ENCODE peak calls at places on chromosomes 5 and 9, in four cellular contexts. V, J, O and Q are unnamed samples.

GRCh38 chr5:115842089-115842881 is 550 bp downstream of the AP3S1 start:
- DNase-seq in O (no peak), J (no peak), V (peak), Q (peak)

GRCh38 chr5:176413709-176414191 is 2.6 kb downstream of the CLTB start:
- DNase-seq in J (peak), O (no peak), V (no peak), Q (peak)

GRCh38 chr9:33403941-33404781 is 1.8 kb upstream of the AQP7 start:
- DNase-seq in J (no peak), O (no peak), V (no peak), Q (no peak)

GRCh38 chr9:92659601-92660000 is 10.3 kb downstream of the IPPK start:
- DNase-seq in J (no peak), O (no peak), V (no peak), Q (no peak)

GRCh38 chr5:96790851-96791513 is 16.8 kb downstream of the ERAP1 start:
- DNase-seq in V (no peak), J (no peak), O (no peak), Q (no peak)

GRCh38 chr5:147956842-147957223 is 50.5 kb upstream of the C5orf46 start:
- DNase-seq in J (no peak), V (no peak), O (no peak), Q (no peak)

GRCh38 chr9:93865245-93865644 is 89.9 kb downstream of the BARX1 start:
- DNase-seq in O (no peak), J (no peak), V (no peak), Q (no peak)

GRCh38 chr9:80881946-80882345 is 807.4 kb downstream of the TLE1 start:
- DNase-seq in J (no peak), O (no peak), V (no peak), Q (no peak)

GRCh38 chr5:35092703-35093102 is 45.0 kb upstream of the AGXT2 start:
- DNase-seq in J (no peak), V (no peak), O (no peak), Q (no peak)

GRCh38 chr9:8613346-8613825 is 813.8 kb upstream of the DMAC1 start:
- DNase-seq in J (no peak), O (no peak), V (no peak), Q (no peak)

GRCh38 chr9:101026824-101027223 is 1.7 kb upstream of the PLPPR1 start:
- DNase-seq in V (peak), O (no peak), J (no peak), Q (no peak)

GRCh38 chr9:130701059-130702022 is 7.8 kb downstream of the EXOSC2 start:
- DNase-seq in O (no peak), V (peak), J (peak), Q (peak)

GRCh38 chr5:169581580-169582227 is 1.9 kb upstream of the SPDL1 start:
- DNase-seq in J (peak), O (no peak), V (peak), Q (peak)

GRCh38 chr5:2710910-2711309 is 40.6 kb downstream of the IRX2 start:
- DNase-seq in V (no peak), O (no peak), J (peak), Q (no peak)

GRCh38 chr9:92612292-92612691 is 57.6 kb downstream of the IPPK start:
- DNase-seq in V (no peak), J (no peak), O (no peak), Q (no peak)

GRCh38 chr9:84271887-84272556 is 68.5 kb downstream of the SLC28A3 start:
- DNase-seq in J (no peak), V (no peak), O (no peak), Q (no peak)

GRCh38 chr5:1174122-1174936 is 27.1 kb upstream of the SLC6A19 start:
- DNase-seq in O (no peak), J (peak), V (peak), Q (peak)

GRCh38 chr5:144697847-144698262 is 527.2 kb downstream of the KCTD16 start:
- DNase-seq in J (no peak), O (no peak), V (no peak), Q (no peak)

GRCh38 chr9:94794768-94795167 is 68.3 kb downstream of the AOPEP start:
- DNase-seq in V (no peak), J (no peak), O (no peak), Q (no peak)

GRCh38 chr9:83596899-83597504 is 25.9 kb upstream of the IDNK start:
- DNase-seq in V (no peak), O (no peak), J (peak), Q (peak)

GRCh38 chr9:97480749-97481148 is 20.7 kb upstream of the TMOD1 start:
- DNase-seq in J (no peak), O (no peak), V (no peak), Q (no peak)

GRCh38 chr9:31776471-31776870 is 608.0 kb upstream of the ACO1 start:
- DNase-seq in V (no peak), O (no peak), J (no peak), Q (no peak)

GRCh38 chr9:7212101-7212500 is 454.3 kb downstream of the KDM4C start:
- DNase-seq in V (no peak), O (no peak), J (no peak), Q (no peak)

GRCh38 chr5:116130471-116130870 is 45.6 kb downstream of the COMMD10 start:
- DNase-seq in J (no peak), V (no peak), O (no peak), Q (no peak)

GRCh38 chr5:147359551-147359950 is 124.7 kb downstream of the STK32A start:
- DNase-seq in V (no peak), O (no peak), J (no peak), Q (no peak)

GRCh38 chr9:24118170-24118569 is 292.1 kb upstream of the ELAVL2 start:
- DNase-seq in O (no peak), V (no peak), J (no peak), Q (no peak)

GRCh38 chr5:177416334-177416733 is 7.0 kb upstream of the F12 start:
- DNase-seq in J (no peak), O (no peak), V (no peak), Q (no peak)

GRCh38 chr5:176870110-176870591 is 29.0 kb downstream of the HK3 start:
- DNase-seq in J (peak), O (no peak), V (peak), Q (peak)

GRCh38 chr9:126838895-126839294 is 21.5 kb upstream of the ZBTB34 start:
- DNase-seq in O (peak), J (no peak), V (no peak), Q (no peak)

GRCh38 chr5:174721522-174722432 is 2.6 kb upstream of the MSX2 start:
- DNase-seq in J (no peak), V (no peak), O (no peak), Q (no peak)

GRCh38 chr9:130433168-130433946 is 11.4 kb upstream of the ASS1 start:
- DNase-seq in O (no peak), J (no peak), V (no peak), Q (peak)

GRCh38 chr9:79570449-79571308 is 1.1 kb upstream of the TLE4 start:
- DNase-seq in J (peak), V (no peak), O (no peak), Q (peak)

GRCh38 chr5:74173260-74173659 is 467.3 kb downstream of the ENC1 start:
- DNase-seq in V (no peak), O (no peak), J (no peak), Q (no peak)

GRCh38 chr5:132060501-132061161 is at the start of gene IL3:
- DNase-seq in V (no peak), J (no peak), O (no peak), Q (no peak)

GRCh38 chr9:135221951-135222631 is 134.6 kb downstream of the OLFM1 start:
- DNase-seq in J (no peak), O (no peak), V (no peak), Q (no peak)

GRCh38 chr9:109843651-109844050 is 63.7 kb downstream of the PALM2AKAP2 start:
- DNase-seq in V (no peak), O (no peak), J (no peak), Q (no peak)

DNA sequence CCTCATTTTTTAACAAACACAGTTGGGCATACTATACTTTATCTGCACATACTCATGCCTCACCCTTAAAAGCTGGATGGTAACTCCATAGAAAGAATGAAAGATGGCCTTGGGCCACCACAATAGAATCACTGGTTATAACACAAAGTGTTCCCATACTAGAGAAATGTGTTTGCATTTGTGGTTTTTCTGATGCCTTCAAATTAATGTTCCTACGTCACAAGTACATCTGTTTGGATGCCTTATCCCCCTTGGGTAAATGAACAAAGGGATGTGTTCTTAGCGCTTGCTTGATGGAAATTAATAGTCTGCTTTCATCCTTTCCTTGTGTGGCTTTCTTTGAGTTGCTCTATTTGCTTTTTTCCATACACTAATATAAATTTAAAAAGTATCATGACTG is 291.1 kb upstream of the PDE4D start:
- DNase-seq in J (no peak), O (no peak), V (no peak), Q (no peak)
- TF ChIP-seq FOXK2 in J (no peak), O (no peak), V (no peak), Q (no peak)

GRCh38 chr9:122184551-122184950 is 24.8 kb downstream of the MORN5 start:
- DNase-seq in O (no peak), V (no peak), J (no peak), Q (no peak)

GRCh38 chr9:122180633-122181032 is 20.9 kb downstream of the MORN5 start:
- DNase-seq in O (no peak), J (peak), V (peak), Q (no peak)

GRCh38 chr9:122179690-122180074 is 20.0 kb downstream of the MORN5 start:
- DNase-seq in V (peak), J (no peak), O (no peak), Q (no peak)

GRCh38 chr9:122176916-122177315 is 17.2 kb downstream of the MORN5 start:
- DNase-seq in O (no peak), V (no peak), J (no peak), Q (no peak)

GRCh38 chr9:122179054-122179689 is 19.5 kb downstream of the MORN5 start:
- DNase-seq in J (no peak), O (no peak), V (no peak), Q (no peak)
- TF ChIP-seq FOXK2 in J (no peak), O (no peak), V (no peak), Q (no peak)

DNA sequence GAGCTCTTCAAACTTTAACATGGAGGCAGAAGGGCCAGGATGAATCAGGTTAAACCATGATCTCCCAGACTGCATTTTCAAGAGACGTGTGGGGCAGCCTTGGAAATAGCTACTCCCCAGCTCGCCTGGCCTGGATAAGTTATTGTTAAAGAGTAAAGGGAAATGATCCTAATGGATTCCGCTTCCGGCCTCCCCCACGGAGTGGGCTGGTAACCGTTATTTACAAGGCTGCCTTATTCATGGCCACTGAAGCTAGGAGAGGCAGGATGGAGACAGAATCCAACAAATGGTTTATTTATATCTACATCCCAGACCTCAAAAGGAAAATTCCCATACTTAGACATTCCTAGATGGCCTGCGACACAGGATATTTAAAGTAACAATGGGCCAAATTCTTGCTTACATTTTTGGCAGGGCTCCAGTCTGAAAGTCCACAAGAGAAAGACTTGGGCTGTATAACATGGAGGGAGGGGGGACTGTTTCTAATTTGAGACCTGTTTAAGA is 27.9 kb downstream of the SPRY4 start:
- DNase-seq in J (no peak), V (peak), O (no peak), Q (no peak)
- TF ChIP-seq FOXK2 in J (no peak), V (no peak), O (no peak), Q (no peak)

DNA sequence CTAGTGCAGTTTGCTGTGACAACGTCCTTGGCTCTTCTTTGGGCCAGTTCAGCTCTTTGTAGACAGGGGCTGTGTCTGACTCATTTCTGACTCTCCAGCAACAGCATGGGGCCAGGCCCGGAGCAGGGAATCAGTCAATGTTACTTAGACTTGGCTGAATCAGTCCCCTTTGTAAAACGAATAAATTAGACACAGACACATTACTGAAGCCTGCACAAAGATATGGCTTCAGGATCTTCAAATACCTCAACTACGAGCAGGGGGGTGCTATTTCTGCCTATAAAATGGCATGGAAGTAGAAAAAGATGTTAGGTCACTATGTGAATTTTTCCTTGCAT is 204.7 kb downstream of the TTLL11 start:
- DNase-seq in V (no peak), O (no peak), J (no peak), Q (no peak)
- TF ChIP-seq FOXK2 in V (no peak), O (no peak), J (no peak), Q (no peak)

GRCh38 chr5:137084016-137084415 is 415.1 kb downstream of the SPOCK1 start:
- DNase-seq in V (no peak), O (no peak), J (no peak), Q (no peak)
- TF ChIP-seq FOXK2 in V (no peak), O (no peak), J (no peak), Q (no peak)

GRCh38 chr5:136192526-136193395 is at the start of gene SMIM32:
- DNase-seq in O (no peak), J (peak), V (peak), Q (no peak)

GRCh38 chr5:136193396-136193935 is 504 bp upstream of the SMIM32 start:
- DNase-seq in J (no peak), V (no peak), O (no peak), Q (no peak)

GRCh38 chr5:136192015-136192525 is 892 bp downstream of the SMIM32 start:
- DNase-seq in O (no peak), V (no peak), J (no peak), Q (no peak)

GRCh38 chr5:136190904-136191303 is 2.1 kb downstream of the SMIM32 start:
- DNase-seq in O (no peak), J (no peak), V (no peak), Q (no peak)

GRCh38 chr5:136191304-136192014 is 1.5 kb downstream of the SMIM32 start:
- DNase-seq in O (no peak), J (no peak), V (no peak), Q (no peak)
- TF ChIP-seq FOXK2 in O (no peak), J (no peak), V (no peak), Q (no peak)

GRCh38 chr9:116944714-116945534 is 257.8 kb downstream of the TRIM32 start:
- DNase-seq in V (no peak), O (no peak), J (no peak), Q (no peak)
- TF ChIP-seq FOXK2 in V (no peak), O (no peak), J (no peak), Q (no peak)

DNA sequence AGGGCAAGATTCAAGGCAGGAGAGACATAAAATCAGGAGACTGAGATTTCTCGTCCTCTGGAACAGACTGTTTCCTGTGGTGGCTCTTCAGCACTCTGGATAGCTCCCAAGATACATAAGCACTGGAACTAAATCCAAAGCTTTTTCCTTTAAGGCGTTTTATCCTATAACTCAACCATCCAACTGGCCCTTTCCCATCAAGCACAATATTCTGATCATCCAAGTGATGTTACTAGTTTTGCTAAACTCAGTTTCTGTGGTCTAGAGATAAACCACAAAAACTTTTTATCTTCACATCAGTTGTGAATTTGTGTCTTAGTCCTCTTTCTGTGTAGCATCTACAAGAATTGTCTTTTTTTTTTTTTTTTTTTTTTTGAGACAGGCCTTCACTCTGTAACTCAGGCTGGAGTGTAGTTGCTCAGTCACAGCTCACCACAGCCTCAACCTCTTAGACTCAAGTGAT is 299.4 kb downstream of the COX7C start:
- DNase-seq in O (no peak), V (no peak), J (no peak), Q (peak)
- TF ChIP-seq FOXK2 in O (no peak), V (no peak), J (no peak), Q (no peak)

DNA sequence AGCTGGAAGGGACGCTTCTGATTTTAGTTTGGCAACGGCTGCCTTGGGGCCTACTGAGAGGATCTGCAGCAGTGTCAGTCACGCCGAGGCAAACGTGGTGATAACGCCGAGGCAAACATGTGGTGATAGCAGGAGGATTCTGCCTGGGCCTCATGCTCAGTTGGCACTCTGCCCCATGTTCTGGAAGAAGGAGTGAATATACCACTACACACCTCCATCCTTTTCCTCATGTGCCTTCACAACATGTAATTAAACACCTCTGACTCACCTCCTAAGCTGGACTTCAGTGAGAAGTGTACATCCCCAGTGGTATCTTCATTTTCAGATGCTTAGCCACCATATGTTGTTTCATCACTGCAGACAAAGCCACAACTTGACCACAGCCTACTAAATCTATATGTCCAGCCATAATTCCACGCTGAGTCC is 661.6 kb upstream of the KLF4 start:
- DNase-seq in V (no peak), O (no peak), J (peak), Q (no peak)
- TF ChIP-seq FOXK2 in V (no peak), O (no peak), J (no peak), Q (no peak)